ENCODE peak calls at places on chromosomes 13 and 19, in five cellular contexts. Z is heart right ventricle; E is CD8-positive, alpha-beta T cell; D is GM10248; M is fibroblast of the aortic adventitia. Q is an unnamed sample.

GRCh38 chr13:106143930-106144709 is 391.3 kb downstream of the EFNB2 start:
- DNase-seq in Z (no peak), E (no peak), D (no peak), M (no peak), Q (no peak)

GRCh38 chr13:50459046-50459445 is 384.4 kb downstream of the DLEU7 start:
- DNase-seq in Z (no peak), E (no peak), D (no peak), M (no peak), Q (no peak)

GRCh38 chr19:14871619-14872230 is 14.2 kb downstream of the OR7A17 start:
- DNase-seq in Z (no peak), E (no peak), D (peak), M (peak), Q (no peak)

GRCh38 chr19:10343495-10343894 is 4.1 kb upstream of the ICAM3 start:
- DNase-seq in Z (no peak), E (no peak), D (no peak), M (no peak), Q (no peak)

GRCh38 chr13:38687246-38688229 is 661 bp downstream of the FREM2 start:
- DNase-seq in Z (no peak), E (no peak), D (no peak), M (no peak), Q (peak)

GRCh38 chr19:47275866-47276461 is 1.3 kb downstream of the INAFM1 start:
- DNase-seq in Z (peak), E (no peak), D (no peak), M (peak), Q (no peak)

GRCh38 chr19:4534836-4535658 is at the start of gene PLIN5:
- DNase-seq in Z (peak), E (peak), D (peak), M (peak), Q (peak)

GRCh38 chr13:33633701-33634525 is 184.0 kb upstream of the RFC3 start:
- DNase-seq in Z (no peak), E (no peak), D (no peak), M (peak), Q (no peak)

GRCh38 chr13:21361706-21362105 is 97.4 kb downstream of the ZDHHC20 start:
- DNase-seq in Z (no peak), E (no peak), D (no peak), M (no peak), Q (no peak)

GRCh38 chr19:35862528-35862927 is 5.8 kb downstream of the KIRREL2 start:
- DNase-seq in Z (no peak), E (no peak), D (no peak), M (no peak), Q (no peak)

GRCh38 chr13:45538382-45538781 is 73.6 kb downstream of the COG3 start:
- DNase-seq in Z (no peak), E (no peak), D (no peak), M (no peak), Q (no peak)

GRCh38 chr13:84430015-84430414 is 547.7 kb upstream of the SLITRK1 start:
- DNase-seq in Z (no peak), E (no peak), D (no peak), M (peak), Q (no peak)

GRCh38 chr13:69912576-69913074 is 195.0 kb upstream of the ATXN8OS start:
- DNase-seq in Z (no peak), E (no peak), D (no peak), M (no peak), Q (no peak)

GRCh38 chr13:47146136-47146535 is 249.3 kb upstream of the HTR2A start:
- DNase-seq in Z (no peak), E (no peak), D (no peak), M (peak), Q (no peak)

GRCh38 chr13:111404746-111405145 is 84.3 kb downstream of the TEX29 start:
- DNase-seq in Z (no peak), E (no peak), D (no peak), M (no peak), Q (no peak)

GRCh38 chr19:16303755-16304154 is 20.9 kb upstream of the KLF2 start:
- DNase-seq in Z (no peak), E (no peak), D (no peak), M (peak), Q (no peak)

GRCh38 chr19:29372461-29372860 is 153.3 kb upstream of the VSTM2B start:
- DNase-seq in Z (no peak), E (peak), D (peak), M (no peak), Q (no peak)

GRCh38 chr13:31930901-31931522 is 100.6 kb upstream of the FRY start:
- DNase-seq in Z (no peak), E (no peak), D (peak), M (peak), Q (no peak)

GRCh38 chr13:36673838-36674326 is at the start of gene SERTM1:
- DNase-seq in Z (peak), E (no peak), D (no peak), M (peak), Q (peak)

GRCh38 chr19:15276620-15277019 is 44.4 kb upstream of the EPHX3 start:
- DNase-seq in Z (no peak), E (no peak), D (no peak), M (peak), Q (no peak)

GRCh38 chr13:95153647-95154405 is 147.4 kb downstream of the ABCC4 start:
- DNase-seq in Z (no peak), E (no peak), D (no peak), M (peak), Q (no peak)

GRCh38 chr19:35040826-35041547 is 534 bp upstream of the HPN start:
- DNase-seq in Z (peak), E (peak), D (no peak), M (peak), Q (peak)

GRCh38 chr19:45598267-45599011 is 3.6 kb downstream of the GPR4 start:
- DNase-seq in Z (no peak), E (no peak), D (no peak), M (peak), Q (peak)

GRCh38 chr19:47305309-47305751 is 4.3 kb upstream of the C5AR1 start:
- DNase-seq in Z (peak), E (peak), D (peak), M (peak), Q (peak)

GRCh38 chr19:52648336-52648990 is 10.3 kb upstream of the ZNF83 start:
- DNase-seq in Z (no peak), E (no peak), D (no peak), M (peak), Q (no peak)

GRCh38 chr13:91722267-91722884 is 324.0 kb downstream of the GPC5 start:
- DNase-seq in Z (no peak), E (no peak), D (peak), M (peak), Q (no peak)

GRCh38 chr13:21541980-21542379 is 62.0 kb downstream of the MICU2 start:
- DNase-seq in Z (no peak), E (no peak), D (no peak), M (no peak), Q (no peak)

GRCh38 chr13:23570931-23571330 is 719 bp downstream of the TNFRSF19 start:
- DNase-seq in Z (no peak), E (no peak), D (no peak), M (no peak), Q (no peak)

GRCh38 chr13:19782049-19782726 is 557 bp downstream of the PSPC1 start:
- DNase-seq in Z (peak), E (peak), D (peak), M (peak), Q (peak)

GRCh38 chr13:84315527-84315926 is 433.3 kb upstream of the SLITRK1 start:
- DNase-seq in Z (no peak), E (no peak), D (no peak), M (no peak), Q (no peak)

GRCh38 chr19:30082611-30083010 is 140.6 kb downstream of the URI1 start:
- DNase-seq in Z (no peak), E (no peak), D (no peak), M (no peak), Q (no peak)

GRCh38 chr19:876089-876488 is 16.6 kb downstream of the CFD start:
- DNase-seq in Z (no peak), E (no peak), D (no peak), M (no peak), Q (no peak)

GRCh38 chr19:41324921-41325639 is 15.1 kb downstream of the CCDC97 start:
- DNase-seq in Z (peak), E (no peak), D (peak), M (peak), Q (peak)

GRCh38 chr19:50877338-50877737 is 4.1 kb downstream of the KLK2 start:
- DNase-seq in Z (no peak), E (no peak), D (no peak), M (no peak), Q (no peak)

GRCh38 chr13:43911871-43912270 is 32.2 kb downstream of the LACC1 start:
- DNase-seq in Z (no peak), E (no peak), D (no peak), M (no peak), Q (no peak)

GRCh38 chr19:36436531-36436930 is 18.1 kb upstream of the ZFP82 start:
- DNase-seq in Z (no peak), E (no peak), D (peak), M (no peak), Q (no peak)

GRCh38 chr19:29967623-29968022 is 25.6 kb downstream of the URI1 start:
- DNase-seq in Z (no peak), E (no peak), D (no peak), M (peak), Q (no peak)

GRCh38 chr19:56101746-56102535 is 19.2 kb downstream of the ZNF787 start:
- DNase-seq in Z (peak), E (no peak), D (no peak), M (no peak), Q (no peak)

DNA sequence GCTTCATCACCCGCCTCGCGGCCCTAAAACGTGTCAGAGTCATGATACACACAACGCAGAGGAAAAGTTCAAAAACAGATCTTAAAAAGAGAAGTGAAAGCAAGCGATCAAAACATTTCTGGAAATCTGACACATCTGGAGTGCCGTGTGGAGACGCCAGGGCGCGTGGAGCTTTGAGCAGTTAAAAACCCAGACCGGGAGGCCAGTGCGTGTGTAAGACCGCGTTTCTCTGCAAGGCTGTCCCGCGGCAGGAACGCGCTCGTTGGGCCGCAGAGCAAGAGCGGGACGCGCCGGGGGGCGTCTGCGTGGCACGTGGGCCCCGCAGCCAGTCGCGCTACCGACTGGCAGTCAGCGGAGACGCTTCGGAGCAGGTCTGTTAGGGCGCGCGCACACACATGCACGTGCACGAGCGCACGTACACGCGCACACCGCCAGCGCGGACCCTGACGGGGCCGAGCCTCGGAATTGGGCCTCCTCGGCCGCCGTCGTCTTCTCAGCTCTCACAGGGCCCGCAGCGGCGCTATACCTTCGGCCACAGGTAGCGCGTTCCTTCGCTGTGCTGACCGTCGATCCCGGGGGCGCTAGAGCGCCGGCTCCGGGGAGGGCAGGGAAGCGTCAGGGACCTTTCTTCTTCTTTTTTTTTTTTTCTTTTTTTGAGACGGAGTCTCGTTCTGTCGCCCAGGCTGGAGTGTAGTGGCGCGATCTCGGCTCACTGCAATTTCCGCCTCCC is 35.8 kb downstream of the RNF6 start:
- DNase-seq in Z (peak), E (peak), D (peak), M (peak), Q (peak)
- TF ChIP-seq CTCF in Z (peak), E (peak), D (peak), M (peak), Q (peak)

GRCh38 chr19:23437901-23438300 is 42.6 kb upstream of the ZNF91 start:
- DNase-seq in Z (no peak), E (no peak), D (no peak), M (no peak), Q (no peak)

GRCh38 chr19:23436944-23437343 is 41.7 kb upstream of the ZNF91 start:
- DNase-seq in Z (no peak), E (no peak), D (no peak), M (no peak), Q (no peak)

GRCh38 chr19:23440207-23440606 is 44.9 kb upstream of the ZNF91 start:
- DNase-seq in Z (no peak), E (no peak), D (no peak), M (no peak), Q (no peak)

GRCh38 chr19:23439623-23440022 is 44.4 kb upstream of the ZNF91 start:
- DNase-seq in Z (no peak), E (no peak), D (no peak), M (no peak), Q (no peak)

DNA sequence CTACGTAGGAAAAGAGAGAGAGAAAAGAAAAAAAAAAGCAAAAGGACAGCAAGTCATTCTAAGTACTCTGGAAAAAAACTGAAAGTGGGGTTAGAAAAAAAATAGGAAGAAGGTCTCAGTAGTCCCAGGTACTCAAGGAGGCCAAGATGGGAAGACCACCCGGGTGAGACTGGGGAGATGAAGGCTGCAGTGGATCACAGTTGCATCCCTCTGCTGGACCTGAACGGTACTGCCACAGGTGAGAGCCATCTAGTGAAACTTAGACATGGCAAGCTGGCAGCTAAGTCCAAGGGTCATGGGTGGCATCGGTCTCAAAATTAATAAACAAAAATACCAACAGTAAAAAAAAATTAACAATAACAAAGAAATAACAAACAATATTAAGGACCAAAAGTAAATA is 41.0 kb upstream of the ZNF91 start:
- DNase-seq in Z (no peak), E (no peak), D (no peak), M (no peak), Q (no peak)
- TF ChIP-seq CTCF in Z (peak), E (no peak), D (no peak), M (peak), Q (no peak)

GRCh38 chr13:42816538-42816937 is 35.2 kb downstream of the FAM216B start:
- DNase-seq in Z (no peak), E (no peak), D (no peak), M (no peak), Q (no peak)
- TF ChIP-seq CTCF in Z (no peak), E (peak), D (no peak), M (peak), Q (peak)

GRCh38 chr19:31678421-31678820 is 329.2 kb upstream of the TSHZ3 start:
- DNase-seq in Z (no peak), E (no peak), D (no peak), M (no peak), Q (no peak)

GRCh38 chr19:31675187-31675913 is 326.1 kb upstream of the TSHZ3 start:
- DNase-seq in Z (no peak), E (no peak), D (no peak), M (peak), Q (no peak)

GRCh38 chr19:31674503-31675186 is 325.4 kb upstream of the TSHZ3 start:
- DNase-seq in Z (no peak), E (no peak), D (no peak), M (peak), Q (no peak)

GRCh38 chr19:31670931-31671330 is 321.7 kb upstream of the TSHZ3 start:
- DNase-seq in Z (no peak), E (no peak), D (no peak), M (no peak), Q (no peak)

GRCh38 chr19:31676271-31677004 is 327.2 kb upstream of the TSHZ3 start:
- DNase-seq in Z (no peak), E (no peak), D (no peak), M (peak), Q (peak)
- TF ChIP-seq CTCF in Z (peak), E (no peak), D (no peak), M (peak), Q (peak)

DNA sequence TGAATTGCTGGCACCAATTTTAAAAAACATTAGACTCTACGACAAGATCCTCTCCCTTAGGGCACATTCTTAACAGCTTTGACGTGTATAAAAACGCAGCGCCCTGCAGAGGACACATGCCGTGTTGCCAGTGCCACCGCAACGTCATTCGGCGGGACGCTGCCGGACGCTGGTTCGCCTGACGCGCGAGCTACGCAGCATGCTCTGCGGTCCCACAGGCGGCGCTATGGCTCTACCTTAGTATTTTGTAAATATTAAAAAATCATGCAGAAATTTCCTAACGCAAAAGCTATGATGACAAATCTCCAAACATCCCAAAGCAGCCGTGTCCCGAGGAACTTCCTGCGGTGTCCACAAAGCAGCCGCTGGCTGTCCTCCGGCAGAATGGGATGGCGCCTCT is 4.2 kb upstream of the ADPRHL1 start:
- DNase-seq in Z (no peak), E (no peak), D (no peak), M (no peak), Q (no peak)
- TF ChIP-seq CTCF in Z (no peak), E (no peak), D (no peak), M (no peak), Q (no peak)

GRCh38 chr13:41054919-41055619 is 6.2 kb upstream of the WBP4 start:
- DNase-seq in Z (no peak), E (no peak), D (no peak), M (no peak), Q (no peak)

GRCh38 chr13:41056194-41056593 is 5.1 kb upstream of the WBP4 start:
- DNase-seq in Z (no peak), E (no peak), D (no peak), M (no peak), Q (no peak)

GRCh38 chr13:41052441-41052840 is 8.9 kb upstream of the WBP4 start:
- DNase-seq in Z (no peak), E (no peak), D (no peak), M (no peak), Q (no peak)

GRCh38 chr13:41053384-41053826 is 7.9 kb upstream of the WBP4 start:
- DNase-seq in Z (no peak), E (no peak), D (peak), M (peak), Q (no peak)

DNA sequence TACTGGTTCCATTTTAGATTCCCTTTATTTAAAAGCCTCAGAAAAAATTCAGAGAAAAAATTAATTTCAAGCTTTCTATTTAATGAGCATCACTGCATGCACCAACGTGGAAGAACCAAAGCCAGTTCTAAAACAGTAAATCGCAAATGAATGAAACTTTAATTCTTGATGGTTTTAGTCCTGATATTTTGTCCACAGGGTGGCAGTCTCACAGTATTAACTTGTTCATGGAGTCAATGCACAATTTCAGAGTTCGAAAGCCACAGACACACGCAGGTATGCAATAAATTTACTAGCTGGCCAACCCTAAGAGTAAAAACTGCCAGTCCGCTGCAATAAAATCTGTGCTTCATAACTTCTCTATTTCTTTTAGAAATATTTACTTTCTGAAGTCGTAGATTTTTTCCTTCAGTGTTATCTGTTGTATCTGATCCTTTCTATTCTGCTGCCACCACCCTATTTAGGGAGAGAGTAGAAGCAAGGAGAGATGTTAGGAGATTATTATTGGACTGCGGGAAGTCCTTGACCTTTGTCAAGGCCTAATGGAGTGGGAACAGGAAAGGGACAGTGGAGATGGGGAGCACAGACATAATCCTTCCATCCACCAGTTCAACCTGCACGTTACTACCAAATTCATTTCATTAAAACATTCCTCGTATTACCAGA is 7.0 kb upstream of the WBP4 start:
- DNase-seq in Z (no peak), E (no peak), D (peak), M (peak), Q (peak)
- TF ChIP-seq CTCF in Z (peak), E (peak), D (peak), M (peak), Q (peak)

GRCh38 chr19:7930765-7931164 is 4.8 kb upstream of the CTXN1 start:
- DNase-seq in Z (no peak), E (no peak), D (no peak), M (no peak), Q (no peak)

GRCh38 chr19:7932930-7933300 is 7.0 kb upstream of the CTXN1 start:
- DNase-seq in Z (no peak), E (no peak), D (no peak), M (no peak), Q (no peak)

GRCh38 chr19:7932276-7932929 is 6.5 kb upstream of the CTXN1 start:
- DNase-seq in Z (no peak), E (no peak), D (no peak), M (no peak), Q (no peak)

GRCh38 chr19:7933411-7933810 is 7.5 kb upstream of the CTXN1 start:
- DNase-seq in Z (no peak), E (no peak), D (no peak), M (no peak), Q (no peak)

GRCh38 chr19:7931221-7932061 is 5.5 kb upstream of the CTXN1 start:
- DNase-seq in Z (no peak), E (no peak), D (no peak), M (no peak), Q (no peak)
- TF ChIP-seq CTCF in Z (no peak), E (no peak), D (no peak), M (no peak), Q (no peak)

Q was measured in endothelial cell.